ENCODE peak calls at places on chromosomes 7 and 10, in four cellular contexts. D is A549, F is K562, S is GM12878. N is an unnamed sample.

GRCh38 chr7:74481458-74482324 is 28.0 kb downstream of the GTF2IRD1 start:
- DNase-seq in D (no peak), S (no peak), F (no peak), N (peak; percentile 31)

GRCh38 chr7:150973571-150974451 is 4.3 kb downstream of the KCNH2 start:
- DNase-seq in S (no peak), D (no peak), F (peak; percentile 23), N (no peak)

GRCh38 chr7:82534687-82535086 is 91.1 kb upstream of the CACNA2D1 start:
- DNase-seq in D (no peak), S (no peak), F (no peak), N (peak; percentile 70)

GRCh38 chr10:56139405-56139804 is 221.7 kb downstream of the ZWINT start:
- DNase-seq in S (no peak), F (no peak), D (no peak), N (no peak)

GRCh38 chr10:132263866-132264265 is 43.9 kb downstream of the STK32C start:
- DNase-seq in S (no peak), D (no peak), F (no peak), N (no peak)

GRCh38 chr7:91668217-91668616 is 212.3 kb downstream of the MTERF1 start:
- DNase-seq in F (no peak), D (no peak), S (no peak), N (no peak)

GRCh38 chr7:103100348-103100747 is 25.4 kb downstream of the ARMC10 start:
- DNase-seq in F (no peak), S (no peak), D (no peak), N (no peak)

GRCh38 chr7:124354206-124354605 is 321.3 kb upstream of the TMEM229A start:
- DNase-seq in S (no peak), D (no peak), F (no peak), N (no peak)

GRCh38 chr7:116185956-116186355 is 24.4 kb upstream of the TES start:
- DNase-seq in F (no peak), D (no peak), S (no peak), N (peak; percentile 73)

GRCh38 chr7:91630581-91631370 is 249.7 kb downstream of the MTERF1 start:
- DNase-seq in S (no peak), D (no peak), F (no peak), N (no peak)

GRCh38 chr10:48251525-48252353 is 22.8 kb downstream of the FRMPD2 start:
- DNase-seq in F (no peak), D (no peak), S (no peak), N (no peak)

GRCh38 chr7:151796871-151797270 is 80.0 kb downstream of the PRKAG2 start:
- DNase-seq in S (no peak), F (no peak), D (no peak), N (no peak)

GRCh38 chr10:133061296-133062038 is 26.3 kb upstream of the ADGRA1 start:
- DNase-seq in D (no peak), F (no peak), S (no peak), N (no peak)

GRCh38 chr7:141452911-141453310 is 98.3 kb upstream of the AGK start:
- DNase-seq in S (no peak), D (no peak), F (no peak), N (no peak)

GRCh38 chr10:117412469-117413005 is 37.3 kb upstream of the PDZD8 start:
- DNase-seq in S (no peak), D (no peak), F (no peak), N (no peak)

GRCh38 chr10:30210296-30210695 is 138.8 kb downstream of the MTPAP start:
- DNase-seq in S (no peak), F (no peak), D (no peak), N (no peak)

GRCh38 chr7:37198906-37199485 is 249.7 kb downstream of the ELMO1 start:
- DNase-seq in S (peak; percentile 19), F (peak; percentile 69), D (peak; percentile 65), N (peak; percentile 60)

GRCh38 chr10:70584941-70585544 is 17.5 kb downstream of the PRF1 start:
- DNase-seq in F (peak; percentile 71), S (no peak), D (no peak), N (no peak)

GRCh38 chr10:70587045-70587658 is 15.4 kb downstream of the PRF1 start:
- DNase-seq in F (no peak), D (no peak), S (peak; percentile 49), N (no peak)

GRCh38 chr10:70584366-70584765 is 18.2 kb downstream of the PRF1 start:
- DNase-seq in S (no peak), F (no peak), D (no peak), N (no peak)

GRCh38 chr10:70586348-70586930 is 16.1 kb downstream of the PRF1 start:
- DNase-seq in F (no peak), S (no peak), D (no peak), N (no peak)

GRCh38 chr10:70585555-70586243 is 16.8 kb downstream of the PRF1 start:
- DNase-seq in D (no peak), S (no peak), F (no peak), N (no peak)
- TF ChIP-seq ELK1 in D (no peak), S (no peak), F (no peak), N (no peak)

DNA sequence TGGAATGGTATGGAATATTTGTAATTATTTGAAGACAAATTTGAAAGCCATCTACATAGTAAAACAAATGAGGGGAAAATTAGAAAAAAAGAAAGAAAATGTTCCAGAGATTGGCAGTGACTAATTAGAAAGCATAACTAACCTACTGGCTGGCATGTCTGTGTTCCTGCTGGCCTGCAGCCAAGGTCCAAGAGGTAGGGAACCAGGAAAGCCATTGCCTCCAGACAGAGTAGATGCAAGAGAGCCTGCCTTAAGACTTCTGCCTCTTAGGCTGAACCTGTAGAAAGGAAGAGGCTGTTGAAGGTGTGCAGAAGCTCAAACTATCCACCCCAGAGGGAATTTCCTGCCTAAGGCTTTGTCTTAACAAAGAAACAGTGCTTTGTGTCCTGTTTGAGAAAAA is 982.0 kb downstream of the SORCS1 start:
- DNase-seq in F (no peak), S (no peak), D (no peak), N (no peak)
- TF ChIP-seq ELK1 in F (no peak), S (no peak), D (no peak), N (no peak)

GRCh38 chr7:73454424-73454823 is 20.8 kb downstream of the FZD9 start:
- DNase-seq in F (no peak), D (no peak), S (no peak), N (peak; percentile 38)

GRCh38 chr7:73448609-73449008 is 15.0 kb downstream of the FZD9 start:
- DNase-seq in D (no peak), F (no peak), S (no peak), N (peak; percentile 43)

GRCh38 chr7:73449422-73449821 is 15.8 kb downstream of the FZD9 start:
- DNase-seq in D (no peak), F (no peak), S (no peak), N (no peak)

GRCh38 chr7:73451780-73452398 is 18.3 kb downstream of the FZD9 start:
- DNase-seq in D (peak; percentile 61), F (peak; percentile 69), S (peak; percentile 9), N (peak; percentile 74)

GRCh38 chr7:73452999-73453635 is 19.5 kb downstream of the FZD9 start:
- DNase-seq in S (no peak), F (no peak), D (no peak), N (no peak)
- TF ChIP-seq ELK1 in S (no peak), F (no peak), D (no peak), N (no peak)

DNA sequence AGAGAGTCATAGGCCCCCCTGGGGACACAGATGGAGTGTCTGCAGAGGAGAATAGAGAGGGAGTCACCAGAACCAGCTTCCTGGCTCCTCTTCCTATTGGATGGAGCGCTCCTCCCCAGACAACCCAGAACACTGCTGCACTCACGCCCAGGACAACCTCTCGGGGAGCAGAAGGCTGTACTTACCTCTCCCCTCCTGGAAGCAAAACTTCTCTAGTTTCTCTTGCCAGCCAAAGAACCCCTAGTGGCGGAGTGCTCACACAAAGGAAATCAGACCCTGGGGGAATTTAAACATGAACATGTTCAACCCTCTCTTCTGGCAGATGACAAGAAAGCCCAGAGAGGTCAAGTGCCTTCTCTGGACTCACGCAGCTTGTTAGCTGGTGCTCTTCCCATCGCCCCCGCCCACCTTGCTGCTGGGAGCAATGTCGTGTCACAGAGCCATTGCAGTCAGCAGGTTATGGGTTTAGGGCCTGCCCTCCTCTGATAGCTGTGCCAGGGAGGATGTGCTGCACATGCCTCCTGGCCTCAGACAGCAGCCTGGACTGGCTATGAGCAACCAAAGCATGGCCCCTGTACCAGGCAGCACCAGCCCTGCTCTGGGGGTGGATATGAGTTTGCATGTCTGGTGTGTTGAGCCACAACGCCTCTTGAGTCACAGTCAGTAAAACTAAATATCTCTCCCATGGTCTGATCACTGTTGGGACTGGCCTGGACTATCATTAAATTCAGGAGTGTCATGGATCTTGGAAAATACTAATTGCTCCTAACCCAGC is 84.4 kb downstream of the SLIT1 start:
- DNase-seq in F (no peak), D (no peak), S (no peak), N (no peak)
- TF ChIP-seq ELK1 in F (no peak), D (no peak), S (no peak), N (no peak)

N was measured in IMR-90.